ENCODE peak calls at places on chromosomes 2 and 18, in eight cellular contexts. One of them, this sample, is unnamed.

GRCh38 chr2:190637903-190638618 is 10.8 kb upstream of the NAB1 start:
- DNase-seq in tibial artery: no peak
- DNase-seq in pancreas: no peak
- DNase-seq in sigmoid colon: no peak
- DNase-seq in spleen: no peak
- DNase-seq in prostate gland: no peak
- DNase-seq in HCT116: no peak
- DNase-seq in body of pancreas: peak; percentile 54
- DNase-seq in this sample: no peak

GRCh38 chr2:23293756-23294155 is 91.2 kb upstream of the KLHL29 start:
- DNase-seq in tibial artery: no peak
- DNase-seq in pancreas: no peak
- DNase-seq in sigmoid colon: no peak
- DNase-seq in spleen: no peak
- DNase-seq in prostate gland: no peak
- DNase-seq in HCT116: no peak
- DNase-seq in body of pancreas: no peak
- DNase-seq in this sample: no peak

GRCh38 chr2:188765522-188765921 is 208.7 kb upstream of the COL3A1 start:
- DNase-seq in tibial artery: no peak
- DNase-seq in pancreas: no peak
- DNase-seq in sigmoid colon: no peak
- DNase-seq in spleen: no peak
- DNase-seq in prostate gland: no peak
- DNase-seq in HCT116: peak; percentile 41
- DNase-seq in body of pancreas: peak; percentile 41
- DNase-seq in this sample: no peak

GRCh38 chr2:126586321-126586720 is 69.6 kb upstream of the GYPC start:
- DNase-seq in tibial artery: no peak
- DNase-seq in pancreas: no peak
- DNase-seq in sigmoid colon: no peak
- DNase-seq in spleen: no peak
- DNase-seq in prostate gland: no peak
- DNase-seq in HCT116: no peak
- DNase-seq in body of pancreas: no peak
- DNase-seq in this sample: no peak

GRCh38 chr18:56748698-56749268 is 97.6 kb downstream of the WDR7 start:
- DNase-seq in tibial artery: no peak
- DNase-seq in pancreas: no peak
- DNase-seq in sigmoid colon: no peak
- DNase-seq in spleen: no peak
- DNase-seq in prostate gland: no peak
- DNase-seq in HCT116: peak; percentile 12
- DNase-seq in body of pancreas: no peak
- DNase-seq in this sample: no peak

GRCh38 chr2:71685073-71685848 is 231.9 kb downstream of the DYSF start:
- DNase-seq in tibial artery: peak; percentile 52
- DNase-seq in pancreas: no peak
- DNase-seq in sigmoid colon: peak; percentile 58
- DNase-seq in spleen: peak; percentile 58
- DNase-seq in prostate gland: no peak
- DNase-seq in HCT116: no peak
- DNase-seq in body of pancreas: peak; percentile 3
- DNase-seq in this sample: peak; percentile 35

GRCh38 chr2:234142530-234142929 is 92.0 kb downstream of the SPP2 start:
- DNase-seq in tibial artery: no peak
- DNase-seq in pancreas: no peak
- DNase-seq in sigmoid colon: no peak
- DNase-seq in spleen: no peak
- DNase-seq in prostate gland: no peak
- DNase-seq in HCT116: no peak
- DNase-seq in body of pancreas: no peak
- DNase-seq in this sample: no peak

GRCh38 chr2:236177967-236178909 is 10.1 kb upstream of the GBX2 start:
- DNase-seq in tibial artery: peak; percentile 45
- DNase-seq in pancreas: no peak
- DNase-seq in sigmoid colon: peak; percentile 74
- DNase-seq in spleen: no peak
- DNase-seq in prostate gland: no peak
- DNase-seq in HCT116: peak; percentile 56
- DNase-seq in body of pancreas: peak; percentile 70
- DNase-seq in this sample: no peak

GRCh38 chr2:86068098-86069047 is 37.3 kb downstream of the POLR1A start:
- DNase-seq in tibial artery: no peak
- DNase-seq in pancreas: no peak
- DNase-seq in sigmoid colon: no peak
- DNase-seq in spleen: no peak
- DNase-seq in prostate gland: no peak
- DNase-seq in HCT116: no peak
- DNase-seq in body of pancreas: peak; percentile 29
- DNase-seq in this sample: no peak

GRCh38 chr2:85433511-85434089 is 15.1 kb downstream of the SH2D6 start:
- DNase-seq in tibial artery: peak; percentile 88
- DNase-seq in pancreas: no peak
- DNase-seq in sigmoid colon: peak; percentile 98
- DNase-seq in spleen: no peak
- DNase-seq in prostate gland: no peak
- DNase-seq in HCT116: no peak
- DNase-seq in body of pancreas: peak; percentile 82
- DNase-seq in this sample: peak; percentile 85

GRCh38 chr2:217672472-217672871 is 330.3 kb downstream of the TNS1 start:
- DNase-seq in tibial artery: no peak
- DNase-seq in pancreas: no peak
- DNase-seq in sigmoid colon: no peak
- DNase-seq in spleen: no peak
- DNase-seq in prostate gland: peak; percentile 69
- DNase-seq in HCT116: no peak
- DNase-seq in body of pancreas: no peak
- DNase-seq in this sample: no peak

GRCh38 chr18:45777393-45777792 is 48.1 kb upstream of the SIGLEC15 start:
- DNase-seq in tibial artery: no peak
- DNase-seq in pancreas: no peak
- DNase-seq in sigmoid colon: no peak
- DNase-seq in spleen: no peak
- DNase-seq in prostate gland: no peak
- DNase-seq in HCT116: no peak
- DNase-seq in body of pancreas: no peak
- DNase-seq in this sample: no peak

GRCh38 chr2:149219853-149220252 is 110.5 kb upstream of the LYPD6 start:
- DNase-seq in tibial artery: no peak
- DNase-seq in pancreas: no peak
- DNase-seq in sigmoid colon: no peak
- DNase-seq in spleen: no peak
- DNase-seq in prostate gland: no peak
- DNase-seq in HCT116: no peak
- DNase-seq in body of pancreas: no peak
- DNase-seq in this sample: no peak

GRCh38 chr2:32663864-32664263 is 36.0 kb downstream of the TTC27 start:
- DNase-seq in tibial artery: no peak
- DNase-seq in pancreas: no peak
- DNase-seq in sigmoid colon: no peak
- DNase-seq in spleen: no peak
- DNase-seq in prostate gland: no peak
- DNase-seq in HCT116: no peak
- DNase-seq in body of pancreas: no peak
- DNase-seq in this sample: no peak

GRCh38 chr2:231676243-231676642 is 32.1 kb upstream of the PTMA start:
- DNase-seq in tibial artery: no peak
- DNase-seq in pancreas: no peak
- DNase-seq in sigmoid colon: no peak
- DNase-seq in spleen: no peak
- DNase-seq in prostate gland: no peak
- DNase-seq in HCT116: no peak
- DNase-seq in body of pancreas: no peak
- DNase-seq in this sample: no peak

GRCh38 chr2:109064660-109065306 is 64.2 kb upstream of the SH3RF3 start:
- DNase-seq in tibial artery: no peak
- DNase-seq in pancreas: no peak
- DNase-seq in sigmoid colon: no peak
- DNase-seq in spleen: no peak
- DNase-seq in prostate gland: no peak
- DNase-seq in HCT116: no peak
- DNase-seq in body of pancreas: no peak
- DNase-seq in this sample: no peak

GRCh38 chr2:231715988-231716616 is 7.8 kb downstream of the PTMA start:
- DNase-seq in tibial artery: no peak
- DNase-seq in pancreas: no peak
- DNase-seq in sigmoid colon: no peak
- DNase-seq in spleen: peak; percentile 77
- DNase-seq in prostate gland: no peak
- DNase-seq in HCT116: no peak
- DNase-seq in body of pancreas: no peak
- DNase-seq in this sample: no peak

GRCh38 chr18:64749884-64750283 is 601.0 kb upstream of the LINC00305 start:
- DNase-seq in tibial artery: no peak
- DNase-seq in pancreas: no peak
- DNase-seq in sigmoid colon: no peak
- DNase-seq in spleen: no peak
- DNase-seq in prostate gland: no peak
- DNase-seq in HCT116: no peak
- DNase-seq in body of pancreas: no peak
- DNase-seq in this sample: no peak

GRCh38 chr2:120525056-120526046 is 179.4 kb downstream of the INHBB start:
- DNase-seq in tibial artery: no peak
- DNase-seq in pancreas: no peak
- DNase-seq in sigmoid colon: no peak
- DNase-seq in spleen: peak; percentile 69
- DNase-seq in prostate gland: no peak
- DNase-seq in HCT116: no peak
- DNase-seq in body of pancreas: peak; percentile 40
- DNase-seq in this sample: no peak

GRCh38 chr2:26691881-26692813 is at the start of gene KCNK3:
- DNase-seq in tibial artery: peak; percentile 66
- DNase-seq in pancreas: peak; percentile 79
- DNase-seq in sigmoid colon: peak; percentile 89
- DNase-seq in spleen: no peak
- DNase-seq in prostate gland: peak; percentile 64
- DNase-seq in HCT116: no peak
- DNase-seq in body of pancreas: peak; percentile 83
- DNase-seq in this sample: no peak

GRCh38 chr2:60957643-60958042 is 59.9 kb upstream of the PEX13 start:
- DNase-seq in tibial artery: no peak
- DNase-seq in pancreas: no peak
- DNase-seq in sigmoid colon: no peak
- DNase-seq in spleen: no peak
- DNase-seq in prostate gland: no peak
- DNase-seq in HCT116: no peak
- DNase-seq in body of pancreas: peak; percentile 58
- DNase-seq in this sample: peak; percentile 80

GRCh38 chr2:99701503-99701902 is 211.7 kb upstream of the REV1 start:
- DNase-seq in tibial artery: no peak
- DNase-seq in pancreas: no peak
- DNase-seq in sigmoid colon: no peak
- DNase-seq in spleen: no peak
- DNase-seq in prostate gland: no peak
- DNase-seq in HCT116: no peak
- DNase-seq in body of pancreas: no peak
- DNase-seq in this sample: no peak

GRCh38 chr2:239157766-239158165 is 243.1 kb downstream of the HDAC4 start:
- DNase-seq in tibial artery: peak; percentile 18
- DNase-seq in pancreas: peak; percentile 50
- DNase-seq in sigmoid colon: peak; percentile 71
- DNase-seq in spleen: peak; percentile 75
- DNase-seq in prostate gland: peak; percentile 61
- DNase-seq in HCT116: peak; percentile 8
- DNase-seq in body of pancreas: peak; percentile 49
- DNase-seq in this sample: peak; percentile 57

DNA sequence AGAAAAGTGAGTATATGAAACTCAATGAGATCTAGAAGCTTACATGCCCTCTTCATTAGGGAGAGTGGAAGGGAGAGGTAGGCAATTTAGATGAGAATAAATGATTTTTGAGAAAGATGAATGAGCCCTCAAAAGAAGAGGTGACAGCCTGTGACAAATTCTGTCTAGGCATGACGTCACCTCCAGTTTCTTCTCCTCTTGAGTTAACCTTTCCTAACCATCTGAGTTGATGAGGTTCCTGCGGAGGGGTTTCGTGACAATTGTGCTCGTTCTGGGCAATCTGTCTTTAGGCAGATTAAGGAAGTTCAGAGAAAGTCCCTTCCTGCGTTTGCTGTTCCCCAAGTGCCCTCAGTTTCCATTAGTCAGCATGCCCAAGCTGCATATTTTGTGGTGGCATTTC is 640.2 kb upstream of the SYT4 start:
- DNase-seq in tibial artery: no peak
- DNase-seq in pancreas: no peak
- DNase-seq in sigmoid colon: no peak
- DNase-seq in spleen: no peak
- DNase-seq in prostate gland: no peak
- DNase-seq in HCT116: no peak
- DNase-seq in body of pancreas: no peak
- DNase-seq in this sample: no peak
- H3K27me3 ChIP-seq in tibial artery: peaks cover 2% of the 10 kb centered on the region
- H3K27me3 ChIP-seq in pancreas: no peaks in the 10 kb centered on the region
- H3K27me3 ChIP-seq in sigmoid colon: no peaks in the 10 kb centered on the region
- H3K27me3 ChIP-seq in spleen: no peaks in the 10 kb centered on the region
- H3K27me3 ChIP-seq in prostate gland: no peaks in the 10 kb centered on the region
- H3K27me3 ChIP-seq in HCT116: no peaks in the 10 kb centered on the region
- H3K27me3 ChIP-seq in body of pancreas: no peaks in the 10 kb centered on the region
- H3K27me3 ChIP-seq in this sample: peaks cover 6% of the 10 kb centered on the region

GRCh38 chr2:119431976-119432881 is 575 bp downstream of the TMEM37 start:
- DNase-seq in tibial artery: no peak
- DNase-seq in pancreas: no peak
- DNase-seq in sigmoid colon: peak; percentile 77
- DNase-seq in spleen: no peak
- DNase-seq in prostate gland: no peak
- DNase-seq in HCT116: no peak
- DNase-seq in body of pancreas: peak; percentile 47
- DNase-seq in this sample: no peak
- H3K4me3 ChIP-seq in tibial artery: peak overlapping the region; percentile 49
- H3K4me3 ChIP-seq in pancreas: peak overlapping the region; percentile 64
- H3K4me3 ChIP-seq in sigmoid colon: peak overlapping the region; percentile 31
- H3K4me3 ChIP-seq in spleen: peak overlapping the region; percentile 73
- H3K4me3 ChIP-seq in prostate gland: peak overlapping the region; percentile 37
- H3K4me3 ChIP-seq in HCT116: peak overlapping the region; percentile 38
- H3K4me3 ChIP-seq in body of pancreas: peak overlapping the region; percentile 29
- H3K4me3 ChIP-seq in this sample: peak overlapping the region; percentile 33

GRCh38 chr2:159157361-159158045 is 129.0 kb downstream of the WDSUB1 start:
- DNase-seq in tibial artery: no peak
- DNase-seq in pancreas: no peak
- DNase-seq in sigmoid colon: no peak
- DNase-seq in spleen: no peak
- DNase-seq in prostate gland: peak; percentile 52
- DNase-seq in HCT116: no peak
- DNase-seq in body of pancreas: no peak
- DNase-seq in this sample: no peak
- TF ChIP-seq CTCF in tibial artery: no peak
- TF ChIP-seq CTCF in pancreas: no peak
- TF ChIP-seq CTCF in sigmoid colon: no peak
- TF ChIP-seq CTCF in spleen: no peak
- TF ChIP-seq CTCF in prostate gland: no peak
- TF ChIP-seq CTCF in HCT116: no peak
- TF ChIP-seq CTCF in body of pancreas: no peak
- TF ChIP-seq CTCF in this sample: peak; percentile 20

DNA sequence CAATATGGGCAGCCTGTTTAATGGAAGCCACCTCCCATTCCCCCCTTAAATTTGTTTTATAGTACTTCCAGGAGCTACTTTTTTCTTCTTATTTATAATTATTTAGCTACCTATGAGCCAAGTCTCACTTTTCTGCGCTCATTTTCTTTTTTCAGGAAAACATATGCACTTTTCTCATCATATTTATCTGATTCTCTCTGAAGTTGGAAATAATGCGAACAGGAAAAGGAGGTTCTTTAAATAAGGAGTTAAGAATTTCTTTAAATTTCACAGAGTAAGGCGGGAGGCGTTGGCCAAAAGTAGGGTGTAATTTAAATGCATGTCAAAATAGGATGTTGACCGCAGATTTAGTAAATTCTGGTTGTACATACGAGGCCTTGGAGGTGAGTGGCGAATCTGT is 9.9 kb downstream of the TBR1 start:
- DNase-seq in tibial artery: no peak
- DNase-seq in pancreas: no peak
- DNase-seq in sigmoid colon: no peak
- DNase-seq in spleen: no peak
- DNase-seq in prostate gland: no peak
- DNase-seq in HCT116: no peak
- DNase-seq in body of pancreas: no peak
- DNase-seq in this sample: no peak
- H3K27me3 ChIP-seq in tibial artery: peaks cover 91% of the 10 kb centered on the region
- H3K27me3 ChIP-seq in pancreas: peaks cover 65% of the 10 kb centered on the region
- H3K27me3 ChIP-seq in sigmoid colon: peaks cover 57% of the 10 kb centered on the region
- H3K27me3 ChIP-seq in spleen: peaks cover 100% of the 10 kb centered on the region
- H3K27me3 ChIP-seq in prostate gland: peaks cover 57% of the 10 kb centered on the region
- H3K27me3 ChIP-seq in HCT116: no peaks in the 10 kb centered on the region
- H3K27me3 ChIP-seq in body of pancreas: no peaks in the 10 kb centered on the region
- H3K27me3 ChIP-seq in this sample: peaks cover 99% of the 10 kb centered on the region